ENCODE peak calls at places on chromosomes 4 and X, in seven cellular contexts. One of them, this sample, is unnamed.
A peak's percentile ranks its signal among the peaks of the same experiment; 100 is the strongest.

GRCh38 chr4:105990933-105991332 is 95.7 kb downstream of the NPNT start:
- DNase-seq in breast epithelium: peak; percentile 86
- DNase-seq in Caco-2: no peak
- DNase-seq in A549: peak; percentile 4
- DNase-seq in spleen: peak; percentile 85
- DNase-seq in effector memory CD4-positive, alpha-beta T cell: no peak
- DNase-seq in GM23248: peak; percentile 86
- DNase-seq in this sample: peak; percentile 72

GRCh38 chrX:74535211-74535621 is 79.2 kb downstream of the RLIM start:
- DNase-seq in breast epithelium: no peak
- DNase-seq in Caco-2: no peak
- DNase-seq in A549: peak; percentile 29
- DNase-seq in spleen: no peak
- DNase-seq in effector memory CD4-positive, alpha-beta T cell: no peak
- DNase-seq in GM23248: peak; percentile 65
- DNase-seq in this sample: no peak

GRCh38 chr4:78645853-78646757 is 94.5 kb downstream of the ANXA3 start:
- DNase-seq in breast epithelium: peak; percentile 89
- DNase-seq in Caco-2: no peak
- DNase-seq in A549: peak; percentile 84
- DNase-seq in spleen: no peak
- DNase-seq in effector memory CD4-positive, alpha-beta T cell: no peak
- DNase-seq in GM23248: peak; percentile 95
- DNase-seq in this sample: peak; percentile 72

GRCh38 chr4:76283900-76284299 is 22.6 kb upstream of the STBD1 start:
- DNase-seq in breast epithelium: no peak
- DNase-seq in Caco-2: no peak
- DNase-seq in A549: no peak
- DNase-seq in spleen: no peak
- DNase-seq in effector memory CD4-positive, alpha-beta T cell: no peak
- DNase-seq in GM23248: no peak
- DNase-seq in this sample: no peak

GRCh38 chrX:1385251-1385794 is 6.6 kb downstream of the SLC25A6 start:
- DNase-seq in breast epithelium: no peak
- DNase-seq in Caco-2: peak; percentile 37
- DNase-seq in A549: no peak
- DNase-seq in spleen: peak; percentile 68
- DNase-seq in effector memory CD4-positive, alpha-beta T cell: no peak
- DNase-seq in GM23248: no peak
- DNase-seq in this sample: no peak

GRCh38 chrX:120840826-120841225 is 34.8 kb downstream of the CT47B1 start:
- DNase-seq in breast epithelium: no peak
- DNase-seq in Caco-2: no peak
- DNase-seq in A549: peak; percentile 16
- DNase-seq in spleen: no peak
- DNase-seq in effector memory CD4-positive, alpha-beta T cell: no peak
- DNase-seq in GM23248: peak; percentile 75
- DNase-seq in this sample: no peak

GRCh38 chr4:65510976-65511375 is 159.3 kb downstream of the EPHA5 start:
- DNase-seq in breast epithelium: no peak
- DNase-seq in Caco-2: no peak
- DNase-seq in A549: no peak
- DNase-seq in spleen: no peak
- DNase-seq in effector memory CD4-positive, alpha-beta T cell: no peak
- DNase-seq in GM23248: peak; percentile 68
- DNase-seq in this sample: no peak

GRCh38 chr4:152064753-152065152 is 303.9 kb upstream of the GATB start:
- DNase-seq in breast epithelium: no peak
- DNase-seq in Caco-2: no peak
- DNase-seq in A549: no peak
- DNase-seq in spleen: no peak
- DNase-seq in effector memory CD4-positive, alpha-beta T cell: no peak
- DNase-seq in GM23248: no peak
- DNase-seq in this sample: no peak

GRCh38 chr4:72945719-72946336 is 123.7 kb downstream of the COX18 start:
- DNase-seq in breast epithelium: no peak
- DNase-seq in Caco-2: no peak
- DNase-seq in A549: no peak
- DNase-seq in spleen: no peak
- DNase-seq in effector memory CD4-positive, alpha-beta T cell: no peak
- DNase-seq in GM23248: no peak
- DNase-seq in this sample: no peak

GRCh38 chr4:153005914-153006381 is 69.8 kb downstream of the FHDC1 start:
- DNase-seq in breast epithelium: no peak
- DNase-seq in Caco-2: no peak
- DNase-seq in A549: no peak
- DNase-seq in spleen: peak; percentile 77
- DNase-seq in effector memory CD4-positive, alpha-beta T cell: no peak
- DNase-seq in GM23248: peak; percentile 8
- DNase-seq in this sample: no peak

GRCh38 chr4:98603683-98604573 is 54.5 kb downstream of the TSPAN5 start:
- DNase-seq in breast epithelium: no peak
- DNase-seq in Caco-2: no peak
- DNase-seq in A549: no peak
- DNase-seq in spleen: no peak
- DNase-seq in effector memory CD4-positive, alpha-beta T cell: no peak
- DNase-seq in GM23248: peak; percentile 45
- DNase-seq in this sample: no peak

GRCh38 chr4:1234296-1234695 is 14.6 kb downstream of the CTBP1 start:
- DNase-seq in breast epithelium: no peak
- DNase-seq in Caco-2: no peak
- DNase-seq in A549: no peak
- DNase-seq in spleen: peak; percentile 36
- DNase-seq in effector memory CD4-positive, alpha-beta T cell: no peak
- DNase-seq in GM23248: peak; percentile 48
- DNase-seq in this sample: peak; percentile 15

GRCh38 chr4:55409468-55410171 is 13.9 kb downstream of the TMEM165 start:
- DNase-seq in breast epithelium: no peak
- DNase-seq in Caco-2: no peak
- DNase-seq in A549: no peak
- DNase-seq in spleen: no peak
- DNase-seq in effector memory CD4-positive, alpha-beta T cell: no peak
- DNase-seq in GM23248: peak; percentile 59
- DNase-seq in this sample: no peak

GRCh38 chrX:7996414-7996813 is 69.2 kb upstream of the PNPLA4 start:
- DNase-seq in breast epithelium: no peak
- DNase-seq in Caco-2: no peak
- DNase-seq in A549: peak; percentile 34
- DNase-seq in spleen: no peak
- DNase-seq in effector memory CD4-positive, alpha-beta T cell: no peak
- DNase-seq in GM23248: peak; percentile 47
- DNase-seq in this sample: peak; percentile 50

GRCh38 chrX:110669572-110669971 is 126.0 kb downstream of the CHRDL1 start:
- DNase-seq in breast epithelium: no peak
- DNase-seq in Caco-2: no peak
- DNase-seq in A549: no peak
- DNase-seq in spleen: no peak
- DNase-seq in effector memory CD4-positive, alpha-beta T cell: no peak
- DNase-seq in GM23248: no peak
- DNase-seq in this sample: no peak

GRCh38 chrX:74180716-74181115 is 123.3 kb upstream of the ZCCHC13 start:
- DNase-seq in breast epithelium: no peak
- DNase-seq in Caco-2: no peak
- DNase-seq in A549: no peak
- DNase-seq in spleen: no peak
- DNase-seq in effector memory CD4-positive, alpha-beta T cell: no peak
- DNase-seq in GM23248: no peak
- DNase-seq in this sample: no peak

GRCh38 chr4:39565925-39566630 is 38.8 kb upstream of the UGDH start:
- DNase-seq in breast epithelium: no peak
- DNase-seq in Caco-2: no peak
- DNase-seq in A549: peak; percentile 57
- DNase-seq in spleen: no peak
- DNase-seq in effector memory CD4-positive, alpha-beta T cell: no peak
- DNase-seq in GM23248: peak; percentile 94
- DNase-seq in this sample: no peak

GRCh38 chr4:121690001-121690400 is 6.8 kb downstream of the ANXA5 start:
- DNase-seq in breast epithelium: no peak
- DNase-seq in Caco-2: no peak
- DNase-seq in A549: no peak
- DNase-seq in spleen: no peak
- DNase-seq in effector memory CD4-positive, alpha-beta T cell: no peak
- DNase-seq in GM23248: peak; percentile 74
- DNase-seq in this sample: no peak

GRCh38 chr4:113256946-113257345 is 207.5 kb downstream of the ANK2 start:
- DNase-seq in breast epithelium: no peak
- DNase-seq in Caco-2: no peak
- DNase-seq in A549: no peak
- DNase-seq in spleen: no peak
- DNase-seq in effector memory CD4-positive, alpha-beta T cell: no peak
- DNase-seq in GM23248: peak; percentile 91
- DNase-seq in this sample: no peak
- H3K4me1 ChIP-seq in breast epithelium: no peaks in the 10 kb centered on the region
- H3K4me1 ChIP-seq in Caco-2: no peaks in the 10 kb centered on the region
- H3K4me1 ChIP-seq in A549: no peaks in the 10 kb centered on the region
- H3K4me1 ChIP-seq in spleen: no peaks in the 10 kb centered on the region
- H3K4me1 ChIP-seq in effector memory CD4-positive, alpha-beta T cell: no peaks in the 10 kb centered on the region
- H3K4me1 ChIP-seq in GM23248: peaks cover 25% of the 10 kb centered on the region
- H3K4me1 ChIP-seq in this sample: no peaks in the 10 kb centered on the region

GRCh38 chr4:41432889-41433288 is 105.1 kb upstream of the LIMCH1 start:
- DNase-seq in breast epithelium: no peak
- DNase-seq in Caco-2: no peak
- DNase-seq in A549: peak; percentile 57
- DNase-seq in spleen: no peak
- DNase-seq in effector memory CD4-positive, alpha-beta T cell: no peak
- DNase-seq in GM23248: peak; percentile 74
- DNase-seq in this sample: no peak
- H3K4me1 ChIP-seq in breast epithelium: no peaks in the 10 kb centered on the region
- H3K4me1 ChIP-seq in Caco-2: peaks cover 53% of the 10 kb centered on the region
- H3K4me1 ChIP-seq in A549: peaks cover 85% of the 10 kb centered on the region
- H3K4me1 ChIP-seq in spleen: peaks cover 12% of the 10 kb centered on the region
- H3K4me1 ChIP-seq in effector memory CD4-positive, alpha-beta T cell: no peaks in the 10 kb centered on the region
- H3K4me1 ChIP-seq in GM23248: peaks cover 15% of the 10 kb centered on the region
- H3K4me1 ChIP-seq in this sample: peaks cover 18% of the 10 kb centered on the region

GRCh38 chr4:4534515-4535145 is 7.2 kb downstream of the STX18 start:
- DNase-seq in breast epithelium: no peak
- DNase-seq in Caco-2: peak; percentile 38
- DNase-seq in A549: no peak
- DNase-seq in spleen: no peak
- DNase-seq in effector memory CD4-positive, alpha-beta T cell: no peak
- DNase-seq in GM23248: no peak
- DNase-seq in this sample: no peak

GRCh38 chr4:4533461-4534169 is 8.2 kb downstream of the STX18 start:
- DNase-seq in breast epithelium: no peak
- DNase-seq in Caco-2: no peak
- DNase-seq in A549: no peak
- DNase-seq in spleen: no peak
- DNase-seq in effector memory CD4-positive, alpha-beta T cell: no peak
- DNase-seq in GM23248: no peak
- DNase-seq in this sample: no peak

GRCh38 chr4:4541040-4541631 is 712 bp downstream of the STX18 start:
- DNase-seq in breast epithelium: no peak
- DNase-seq in Caco-2: peak; percentile 40
- DNase-seq in A549: peak; percentile 41
- DNase-seq in spleen: no peak
- DNase-seq in effector memory CD4-positive, alpha-beta T cell: no peak
- DNase-seq in GM23248: peak; percentile 83
- DNase-seq in this sample: peak; percentile 34

GRCh38 chr4:4532371-4532770 is 9.5 kb downstream of the STX18 start:
- DNase-seq in breast epithelium: no peak
- DNase-seq in Caco-2: no peak
- DNase-seq in A549: no peak
- DNase-seq in spleen: no peak
- DNase-seq in effector memory CD4-positive, alpha-beta T cell: no peak
- DNase-seq in GM23248: no peak
- DNase-seq in this sample: no peak

DNA sequence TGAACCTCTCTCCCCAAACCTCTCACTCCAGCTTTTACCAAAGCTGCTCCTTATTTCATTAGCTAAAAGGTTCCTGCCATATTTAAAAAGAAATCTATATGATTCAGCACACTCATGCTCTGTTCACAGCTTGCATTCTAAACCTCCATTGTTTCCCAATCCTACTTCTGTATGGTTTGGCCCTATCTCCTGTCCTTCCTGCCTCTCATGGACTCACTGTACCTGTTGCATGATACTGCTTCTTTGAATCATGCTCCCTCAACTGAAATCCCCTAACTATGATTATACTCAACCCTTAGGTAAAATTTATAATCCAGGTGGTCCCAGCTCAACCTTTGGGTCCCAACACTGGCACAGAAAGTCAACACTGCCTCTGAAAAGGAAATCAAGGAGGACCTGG is 6.3 kb downstream of the STX18 start:
- DNase-seq in breast epithelium: no peak
- DNase-seq in Caco-2: no peak
- DNase-seq in A549: no peak
- DNase-seq in spleen: no peak
- DNase-seq in effector memory CD4-positive, alpha-beta T cell: no peak
- DNase-seq in GM23248: no peak
- DNase-seq in this sample: no peak
- H3K4me1 ChIP-seq in breast epithelium: peaks cover 8% of the 10 kb centered on the region
- H3K4me1 ChIP-seq in Caco-2: peaks cover 5% of the 10 kb centered on the region
- H3K4me1 ChIP-seq in A549: peaks cover 5% of the 10 kb centered on the region
- H3K4me1 ChIP-seq in spleen: peaks cover 35% of the 10 kb centered on the region
- H3K4me1 ChIP-seq in effector memory CD4-positive, alpha-beta T cell: peaks cover 3% of the 10 kb centered on the region
- H3K4me1 ChIP-seq in GM23248: peaks cover 13% of the 10 kb centered on the region
- H3K4me1 ChIP-seq in this sample: peaks cover 27% of the 10 kb centered on the region

DNA sequence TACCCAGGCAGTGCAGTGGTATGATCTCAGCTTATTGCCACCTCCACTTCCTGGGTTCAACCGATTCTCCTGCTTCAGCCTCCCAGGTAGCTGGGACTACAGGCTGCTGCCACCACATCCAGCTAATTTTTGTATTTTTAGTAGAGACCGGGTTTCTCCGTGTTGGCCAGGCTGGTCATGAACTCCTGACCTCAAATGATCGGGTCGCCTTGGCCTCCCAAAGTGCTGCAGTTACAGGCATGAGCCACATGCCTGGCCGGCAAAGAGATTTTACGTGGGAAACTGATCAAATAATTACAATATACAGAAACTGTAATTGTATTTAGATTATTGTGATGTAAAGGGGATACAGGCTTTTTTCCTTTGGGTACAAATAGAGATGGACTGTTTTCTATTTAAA is 33.7 kb downstream of the RBPJ start:
- DNase-seq in breast epithelium: no peak
- DNase-seq in Caco-2: no peak
- DNase-seq in A549: no peak
- DNase-seq in spleen: no peak
- DNase-seq in effector memory CD4-positive, alpha-beta T cell: no peak
- DNase-seq in GM23248: no peak
- DNase-seq in this sample: no peak
- H3K4me1 ChIP-seq in breast epithelium: no peaks in the 10 kb centered on the region
- H3K4me1 ChIP-seq in Caco-2: no peaks in the 10 kb centered on the region
- H3K4me1 ChIP-seq in A549: no peaks in the 10 kb centered on the region
- H3K4me1 ChIP-seq in spleen: peaks cover 45% of the 10 kb centered on the region
- H3K4me1 ChIP-seq in effector memory CD4-positive, alpha-beta T cell: peaks cover 12% of the 10 kb centered on the region
- H3K4me1 ChIP-seq in GM23248: peaks cover 16% of the 10 kb centered on the region
- H3K4me1 ChIP-seq in this sample: peaks cover 16% of the 10 kb centered on the region

GRCh38 chr4:5979981-5980380 is 38.2 kb downstream of the C4orf50 start:
- DNase-seq in breast epithelium: no peak
- DNase-seq in Caco-2: no peak
- DNase-seq in A549: peak; percentile 33
- DNase-seq in spleen: no peak
- DNase-seq in effector memory CD4-positive, alpha-beta T cell: no peak
- DNase-seq in GM23248: peak; percentile 23
- DNase-seq in this sample: no peak
- H3K4me1 ChIP-seq in breast epithelium: no peaks in the 10 kb centered on the region
- H3K4me1 ChIP-seq in Caco-2: no peaks in the 10 kb centered on the region
- H3K4me1 ChIP-seq in A549: no peaks in the 10 kb centered on the region
- H3K4me1 ChIP-seq in spleen: no peaks in the 10 kb centered on the region
- H3K4me1 ChIP-seq in effector memory CD4-positive, alpha-beta T cell: no peaks in the 10 kb centered on the region
- H3K4me1 ChIP-seq in GM23248: no peaks in the 10 kb centered on the region
- H3K4me1 ChIP-seq in this sample: no peaks in the 10 kb centered on the region

This sample was measured in body of pancreas.